ENCODE peak calls at places on chromosomes 12 and 14, in six cellular contexts. Q is lung, G is pancreas, J is neural progenitor cell, F is fibroblast of lung, X is OCI-LY7. U is an unnamed sample.

GRCh38 chr14:80973918-80974317 is 18.5 kb downstream of the TSHR start:
- DNase-seq in Q (no peak), G (no peak), J (no peak), F (no peak), X (no peak), U (no peak)

GRCh38 chr12:131628341-131628740 is 82.5 kb upstream of the SFSWAP start:
- DNase-seq in Q (no peak), G (no peak), J (no peak), F (no peak), X (no peak), U (no peak)

GRCh38 chr12:6768385-6769002 is 2.3 kb downstream of the PTMS start:
- DNase-seq in Q (no peak), G (no peak), J (peak), F (no peak), X (no peak), U (no peak)

GRCh38 chr12:44780221-44780770 is 95.8 kb downstream of the NELL2 start:
- DNase-seq in Q (no peak), G (no peak), J (no peak), F (no peak), X (no peak), U (no peak)

GRCh38 chr14:80974338-80975078 is 19.1 kb downstream of the TSHR start:
- DNase-seq in Q (no peak), G (no peak), J (no peak), F (peak), X (no peak), U (no peak)

GRCh38 chr14:75088566-75089373 is 19.3 kb downstream of the ZC2HC1C start:
- DNase-seq in Q (peak), G (no peak), J (peak), F (peak), X (peak), U (peak)

GRCh38 chr12:62586850-62587249 is 120.2 kb downstream of the MON2 start:
- DNase-seq in Q (no peak), G (no peak), J (no peak), F (no peak), X (no peak), U (peak)

GRCh38 chr14:37668646-37669045 is 73.2 kb downstream of the TTC6 start:
- DNase-seq in Q (no peak), G (no peak), J (no peak), F (peak), X (no peak), U (peak)

GRCh38 chr12:3380200-3381020 is 110.6 kb upstream of the PRMT8 start:
- DNase-seq in Q (no peak), G (no peak), J (no peak), F (no peak), X (no peak), U (no peak)

GRCh38 chr14:103847954-103848719 is 762 bp upstream of the PPP1R13B start:
- DNase-seq in Q (no peak), G (peak), J (peak), F (no peak), X (no peak), U (peak)

GRCh38 chr12:48968467-48968866 is 3.1 kb downstream of the WNT10B start:
- DNase-seq in Q (no peak), G (no peak), J (no peak), F (no peak), X (no peak), U (no peak)

GRCh38 chr12:52119398-52120254 is 40.1 kb downstream of the SMIM41 start:
- DNase-seq in Q (peak), G (peak), J (peak), F (no peak), X (peak), U (no peak)

GRCh38 chr14:63457498-63457897 is 85.7 kb downstream of the PPP2R5E start:
- DNase-seq in Q (no peak), G (no peak), J (no peak), F (no peak), X (no peak), U (no peak)

GRCh38 chr14:32633214-32633864 is 304.2 kb downstream of the AKAP6 start:
- DNase-seq in Q (no peak), G (no peak), J (peak), F (no peak), X (no peak), U (no peak)

GRCh38 chr12:2339022-2339431 is 286.2 kb downstream of the CACNA1C start:
- DNase-seq in Q (no peak), G (no peak), J (no peak), F (peak), X (no peak), U (peak)

GRCh38 chr12:10634427-10634826 is 21.0 kb upstream of the MAGOHB start:
- DNase-seq in Q (no peak), G (no peak), J (no peak), F (no peak), X (no peak), U (peak)

GRCh38 chr14:67694791-67695393 is 672 bp downstream of the RDH11 start:
- DNase-seq in Q (peak), G (peak), J (peak), F (peak), X (peak), U (peak)

DNA sequence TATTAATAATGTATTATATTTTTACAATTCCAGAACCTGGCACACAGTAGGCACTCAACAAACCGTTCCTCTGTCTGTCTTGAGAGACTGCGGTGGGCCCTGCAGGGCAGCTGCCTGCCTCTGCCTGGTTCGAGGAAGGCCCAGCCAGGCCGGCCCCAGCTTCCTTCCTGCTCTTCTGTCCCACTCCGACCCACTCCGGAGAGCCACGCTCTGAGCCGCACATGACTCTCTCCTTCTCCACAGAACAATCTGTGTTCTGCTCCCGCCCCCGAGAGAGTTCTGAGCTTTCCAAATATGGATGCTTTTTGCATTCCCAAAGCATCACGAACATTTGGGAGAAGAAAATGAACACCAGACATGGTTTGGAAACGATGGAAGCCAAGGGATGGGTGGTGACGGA is 57.3 kb downstream of the TTC7B start:
- DNase-seq in Q (no peak), G (no peak), J (no peak), F (peak), X (peak), U (peak)
- H3K4me3 ChIP-seq in Q (no peak), G (peak), J (peak), F (peak), X (peak), U (peak)

GRCh38 chr14:56247495-56248087 is 129.4 kb downstream of the PELI2 start:
- DNase-seq in Q (no peak), G (no peak), J (no peak), F (peak), X (peak), U (no peak)
- TF ChIP-seq CTCF in Q (no peak), G (no peak), J (peak), F (peak), X (peak), U (peak)

DNA sequence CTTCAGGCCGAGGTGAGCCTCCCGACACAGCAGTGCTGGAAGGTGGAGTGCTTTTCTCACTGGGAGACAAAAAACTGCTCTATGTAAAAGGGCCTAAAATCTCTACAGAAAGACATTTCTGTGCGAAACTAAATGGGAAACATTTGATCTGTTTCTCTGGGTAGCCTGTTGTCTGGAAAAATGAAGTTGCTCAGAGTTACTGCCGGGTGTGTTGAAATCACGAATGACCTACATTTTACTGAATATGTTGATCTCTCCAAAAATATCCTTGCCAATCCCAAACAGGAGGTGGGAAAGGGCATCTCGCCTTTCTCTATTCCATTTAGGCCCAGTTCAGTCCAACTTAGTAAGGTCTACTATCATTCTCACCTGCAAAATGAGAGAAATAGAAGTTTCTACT is 54.7 kb downstream of the RAB35 start:
- DNase-seq in Q (no peak), G (no peak), J (no peak), F (no peak), X (no peak), U (no peak)
- H3K27ac ChIP-seq in Q (peak), G (no peak), J (no peak), F (no peak), X (no peak), U (no peak)

GRCh38 chr12:133204264-133204603 is 22.9 kb downstream of the ZNF268 start:
- DNase-seq in Q (no peak), G (no peak), J (no peak), F (no peak), X (no peak), U (no peak)
- H3K4me3 ChIP-seq in Q (no peak), G (no peak), J (peak), F (no peak), X (no peak), U (no peak)

DNA sequence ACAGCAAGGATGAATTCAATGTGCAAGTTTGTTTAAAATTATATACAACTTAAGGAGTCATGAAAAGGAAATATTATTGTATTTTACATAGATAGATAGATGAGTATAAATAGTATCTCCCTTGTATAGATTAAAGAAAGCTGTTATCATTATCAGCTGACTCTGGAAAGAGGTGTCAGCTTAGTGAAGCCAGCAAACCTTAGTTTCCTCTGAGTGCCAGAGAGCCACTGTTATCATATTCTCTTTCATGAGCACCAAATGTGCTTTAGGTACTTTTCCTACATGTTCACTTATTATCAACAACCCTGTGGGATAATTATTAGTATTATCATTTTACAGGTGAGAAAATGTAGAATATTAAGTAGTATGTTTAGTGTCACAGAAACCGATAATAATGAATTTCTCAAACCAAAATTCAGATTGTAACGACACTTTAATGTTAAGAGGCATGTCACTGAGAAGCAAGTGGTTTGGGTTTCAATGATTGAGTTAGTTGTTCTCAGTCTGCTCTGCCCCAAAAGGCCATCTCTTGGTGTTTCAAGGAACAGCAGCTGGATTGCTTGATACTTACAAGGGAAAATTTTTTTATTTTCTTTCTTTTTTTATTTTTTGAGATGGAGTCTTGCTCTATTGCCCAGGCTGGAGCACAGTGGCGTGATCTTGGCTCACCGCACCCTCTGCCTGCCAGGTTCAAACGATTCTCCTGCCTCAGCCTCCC is 53.7 kb downstream of the PLEKHA5 start:
- DNase-seq in Q (no peak), G (no peak), J (peak), F (peak), X (no peak), U (no peak)
- TF ChIP-seq CTCF in Q (no peak), G (no peak), J (no peak), F (peak), X (no peak), U (peak)

DNA sequence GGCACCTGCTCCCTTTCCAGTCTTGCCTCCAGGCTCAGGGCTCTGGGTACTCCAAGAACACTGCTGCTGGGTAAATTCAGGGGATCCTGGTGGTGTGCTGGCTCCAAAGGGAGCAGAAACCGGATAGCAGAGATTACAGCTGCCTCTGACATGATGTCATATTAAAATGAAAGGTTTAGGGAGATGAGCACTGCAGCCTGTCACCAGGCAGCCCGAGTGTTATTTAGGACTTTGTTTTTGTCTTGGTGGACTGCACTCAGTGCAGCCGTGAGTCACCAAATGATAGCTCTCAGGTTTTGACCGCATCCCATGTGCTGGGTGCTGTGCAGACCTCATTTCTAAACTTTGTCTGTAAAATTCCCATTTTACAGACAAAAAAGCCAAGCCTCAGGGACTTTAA is 266.0 kb upstream of the CRY1 start:
- DNase-seq in Q (no peak), G (no peak), J (no peak), F (no peak), X (no peak), U (peak)
- H3K27ac ChIP-seq in Q (no peak), G (no peak), J (no peak), F (no peak), X (no peak), U (peak)

GRCh38 chr12:661720-662486 is 1.3 kb downstream of the NINJ2 start:
- DNase-seq in Q (no peak), G (no peak), J (no peak), F (no peak), X (no peak), U (no peak)

GRCh38 chr12:664779-665092 is 1.5 kb upstream of the NINJ2 start:
- DNase-seq in Q (no peak), G (no peak), J (no peak), F (no peak), X (no peak), U (no peak)

GRCh38 chr12:664075-664778 is 982 bp upstream of the NINJ2 start:
- DNase-seq in Q (no peak), G (no peak), J (no peak), F (no peak), X (no peak), U (no peak)

GRCh38 chr12:663293-663871 is at the start of gene NINJ2:
- DNase-seq in Q (no peak), G (no peak), J (no peak), F (no peak), X (no peak), U (no peak)

GRCh38 chr12:662541-663292 is 528 bp downstream of the NINJ2 start:
- DNase-seq in Q (no peak), G (no peak), J (no peak), F (no peak), X (no peak), U (no peak)
- H3K4me3 ChIP-seq in Q (no peak), G (no peak), J (no peak), F (peak), X (peak), U (peak)